ENCODE peak calls at places on chromosomes 5 and 9, in ten cellular contexts. One of them, this sample, is unnamed.

GRCh38 chr9:97412628-97413382 is 909 bp downstream of the TDRD7 start:
- DNase-seq in fibroblast of lung: peak
- DNase-seq in IMR-90: peak
- DNase-seq in heart right ventricle: no peak
- DNase-seq in fibroblast of the aortic adventitia: peak
- DNase-seq in AG04449: no peak
- DNase-seq in epithelial cell of esophagus: peak
- DNase-seq in adrenal gland: no peak
- DNase-seq in body of pancreas: no peak
- DNase-seq in lower leg skin: no peak
- DNase-seq in this sample: peak

GRCh38 chr5:132489871-132490483 is 596 bp downstream of the IRF1 start:
- DNase-seq in fibroblast of lung: peak
- DNase-seq in IMR-90: peak
- DNase-seq in heart right ventricle: peak
- DNase-seq in fibroblast of the aortic adventitia: peak
- DNase-seq in AG04449: no peak
- DNase-seq in epithelial cell of esophagus: peak
- DNase-seq in adrenal gland: peak
- DNase-seq in body of pancreas: peak
- DNase-seq in lower leg skin: peak
- DNase-seq in this sample: peak

GRCh38 chr5:154405078-154405792 is 40.6 kb upstream of the SAP30L start:
- DNase-seq in fibroblast of lung: peak
- DNase-seq in IMR-90: peak
- DNase-seq in heart right ventricle: peak
- DNase-seq in fibroblast of the aortic adventitia: peak
- DNase-seq in AG04449: no peak
- DNase-seq in epithelial cell of esophagus: peak
- DNase-seq in adrenal gland: peak
- DNase-seq in body of pancreas: peak
- DNase-seq in lower leg skin: peak
- DNase-seq in this sample: peak

GRCh38 chr9:117772960-117773359 is 68.8 kb downstream of the TLR4 start:
- DNase-seq in fibroblast of lung: peak
- DNase-seq in IMR-90: no peak
- DNase-seq in heart right ventricle: no peak
- DNase-seq in fibroblast of the aortic adventitia: peak
- DNase-seq in AG04449: no peak
- DNase-seq in epithelial cell of esophagus: peak
- DNase-seq in adrenal gland: no peak
- DNase-seq in body of pancreas: no peak
- DNase-seq in lower leg skin: no peak
- DNase-seq in this sample: peak

GRCh38 chr5:6773342-6774035 is 60.3 kb downstream of the TENT4A start:
- DNase-seq in fibroblast of lung: no peak
- DNase-seq in IMR-90: no peak
- DNase-seq in heart right ventricle: no peak
- DNase-seq in fibroblast of the aortic adventitia: no peak
- DNase-seq in AG04449: no peak
- DNase-seq in epithelial cell of esophagus: no peak
- DNase-seq in adrenal gland: no peak
- DNase-seq in body of pancreas: no peak
- DNase-seq in lower leg skin: no peak
- DNase-seq in this sample: no peak

GRCh38 chr5:132225165-132226032 is 2.3 kb downstream of the P4HA2 start:
- DNase-seq in fibroblast of lung: peak
- DNase-seq in IMR-90: peak
- DNase-seq in heart right ventricle: peak
- DNase-seq in fibroblast of the aortic adventitia: peak
- DNase-seq in AG04449: peak
- DNase-seq in epithelial cell of esophagus: peak
- DNase-seq in adrenal gland: peak
- DNase-seq in body of pancreas: peak
- DNase-seq in lower leg skin: peak
- DNase-seq in this sample: peak

GRCh38 chr9:32709871-32710270 is 73.5 kb upstream of the TMEM215 start:
- DNase-seq in fibroblast of lung: no peak
- DNase-seq in IMR-90: no peak
- DNase-seq in heart right ventricle: no peak
- DNase-seq in fibroblast of the aortic adventitia: no peak
- DNase-seq in AG04449: no peak
- DNase-seq in epithelial cell of esophagus: no peak
- DNase-seq in adrenal gland: no peak
- DNase-seq in body of pancreas: no peak
- DNase-seq in lower leg skin: no peak
- DNase-seq in this sample: no peak

GRCh38 chr5:127080001-127080478 is 6.7 kb upstream of the C5orf63 start:
- DNase-seq in fibroblast of lung: no peak
- DNase-seq in IMR-90: no peak
- DNase-seq in heart right ventricle: no peak
- DNase-seq in fibroblast of the aortic adventitia: no peak
- DNase-seq in AG04449: no peak
- DNase-seq in epithelial cell of esophagus: peak
- DNase-seq in adrenal gland: no peak
- DNase-seq in body of pancreas: no peak
- DNase-seq in lower leg skin: no peak
- DNase-seq in this sample: no peak

GRCh38 chr5:149060325-149060724 is 2.5 kb downstream of the SH3TC2 start:
- DNase-seq in fibroblast of lung: no peak
- DNase-seq in IMR-90: peak
- DNase-seq in heart right ventricle: peak
- DNase-seq in fibroblast of the aortic adventitia: peak
- DNase-seq in AG04449: no peak
- DNase-seq in epithelial cell of esophagus: peak
- DNase-seq in adrenal gland: no peak
- DNase-seq in body of pancreas: no peak
- DNase-seq in lower leg skin: no peak
- DNase-seq in this sample: peak

GRCh38 chr9:128947423-128948310 is at the start of the genes DOLK and NUP188:
- DNase-seq in fibroblast of lung: peak
- DNase-seq in IMR-90: peak
- DNase-seq in heart right ventricle: peak
- DNase-seq in fibroblast of the aortic adventitia: peak
- DNase-seq in AG04449: peak
- DNase-seq in epithelial cell of esophagus: peak
- DNase-seq in adrenal gland: peak
- DNase-seq in body of pancreas: peak
- DNase-seq in lower leg skin: peak
- DNase-seq in this sample: peak

GRCh38 chr9:121289554-121290370 is 21.8 kb downstream of the GSN start:
- DNase-seq in fibroblast of lung: no peak
- DNase-seq in IMR-90: no peak
- DNase-seq in heart right ventricle: no peak
- DNase-seq in fibroblast of the aortic adventitia: peak
- DNase-seq in AG04449: no peak
- DNase-seq in epithelial cell of esophagus: peak
- DNase-seq in adrenal gland: no peak
- DNase-seq in body of pancreas: no peak
- DNase-seq in lower leg skin: peak
- DNase-seq in this sample: no peak

GRCh38 chr5:88256872-88257271 is 11.8 kb downstream of the TMEM161B start:
- DNase-seq in fibroblast of lung: no peak
- DNase-seq in IMR-90: no peak
- DNase-seq in heart right ventricle: no peak
- DNase-seq in fibroblast of the aortic adventitia: no peak
- DNase-seq in AG04449: no peak
- DNase-seq in epithelial cell of esophagus: no peak
- DNase-seq in adrenal gland: peak
- DNase-seq in body of pancreas: no peak
- DNase-seq in lower leg skin: no peak
- DNase-seq in this sample: no peak

GRCh38 chr5:29672678-29673077 is 1520.8 kb upstream of the CDH6 start:
- DNase-seq in fibroblast of lung: no peak
- DNase-seq in IMR-90: no peak
- DNase-seq in heart right ventricle: no peak
- DNase-seq in fibroblast of the aortic adventitia: no peak
- DNase-seq in AG04449: no peak
- DNase-seq in epithelial cell of esophagus: no peak
- DNase-seq in adrenal gland: no peak
- DNase-seq in body of pancreas: no peak
- DNase-seq in lower leg skin: no peak
- DNase-seq in this sample: no peak

GRCh38 chr5:181053760-181054122 is 13.7 kb downstream of the BTNL9 start:
- DNase-seq in fibroblast of lung: no peak
- DNase-seq in IMR-90: no peak
- DNase-seq in heart right ventricle: no peak
- DNase-seq in fibroblast of the aortic adventitia: no peak
- DNase-seq in AG04449: no peak
- DNase-seq in epithelial cell of esophagus: no peak
- DNase-seq in adrenal gland: no peak
- DNase-seq in body of pancreas: no peak
- DNase-seq in lower leg skin: peak
- DNase-seq in this sample: no peak

GRCh38 chr9:105241356-105242043 is 3.0 kb upstream of the SLC44A1 start:
- DNase-seq in fibroblast of lung: peak
- DNase-seq in IMR-90: no peak
- DNase-seq in heart right ventricle: no peak
- DNase-seq in fibroblast of the aortic adventitia: no peak
- DNase-seq in AG04449: no peak
- DNase-seq in epithelial cell of esophagus: no peak
- DNase-seq in adrenal gland: no peak
- DNase-seq in body of pancreas: no peak
- DNase-seq in lower leg skin: no peak
- DNase-seq in this sample: no peak

GRCh38 chr5:59660737-59661136 is 232.8 kb downstream of the PDE4D start:
- DNase-seq in fibroblast of lung: no peak
- DNase-seq in IMR-90: peak
- DNase-seq in heart right ventricle: no peak
- DNase-seq in fibroblast of the aortic adventitia: peak
- DNase-seq in AG04449: no peak
- DNase-seq in epithelial cell of esophagus: peak
- DNase-seq in adrenal gland: no peak
- DNase-seq in body of pancreas: no peak
- DNase-seq in lower leg skin: no peak
- DNase-seq in this sample: peak

DNA sequence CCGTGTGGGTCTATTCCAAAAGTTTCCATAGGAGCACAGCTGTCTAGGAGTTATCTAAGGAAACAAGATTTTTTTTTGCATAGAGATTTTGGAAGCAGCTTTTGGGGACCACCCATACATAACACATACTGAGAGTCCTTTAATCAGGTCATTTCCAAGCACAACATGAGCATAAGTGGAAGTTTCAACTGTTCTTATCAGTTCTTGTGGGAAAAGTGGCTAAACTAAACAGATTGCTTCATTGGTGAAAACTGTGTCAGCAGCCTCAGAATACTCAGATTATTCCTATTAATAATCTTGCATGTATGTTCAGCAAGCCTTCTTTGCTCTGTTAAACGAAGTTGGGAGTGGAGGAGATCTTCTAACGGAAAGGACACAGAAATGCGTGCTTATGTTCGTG is 153.6 kb upstream of the TYRP1 start:
- DNase-seq in fibroblast of lung: no peak
- DNase-seq in IMR-90: no peak
- DNase-seq in heart right ventricle: no peak
- DNase-seq in fibroblast of the aortic adventitia: no peak
- DNase-seq in AG04449: no peak
- DNase-seq in epithelial cell of esophagus: no peak
- DNase-seq in adrenal gland: no peak
- DNase-seq in body of pancreas: no peak
- DNase-seq in lower leg skin: no peak
- DNase-seq in this sample: no peak
- H3K4me3 ChIP-seq in fibroblast of lung: no peak
- H3K4me3 ChIP-seq in IMR-90: no peak
- H3K4me3 ChIP-seq in heart right ventricle: no peak
- H3K4me3 ChIP-seq in fibroblast of the aortic adventitia: no peak
- H3K4me3 ChIP-seq in AG04449: no peak
- H3K4me3 ChIP-seq in epithelial cell of esophagus: no peak
- H3K4me3 ChIP-seq in adrenal gland: no peak
- H3K4me3 ChIP-seq in body of pancreas: peak
- H3K4me3 ChIP-seq in lower leg skin: no peak
- H3K4me3 ChIP-seq in this sample: no peak

GRCh38 chr5:82605441-82605973 is 327.4 kb upstream of the RPS23 start:
- DNase-seq in fibroblast of lung: no peak
- DNase-seq in IMR-90: no peak
- DNase-seq in heart right ventricle: no peak
- DNase-seq in fibroblast of the aortic adventitia: no peak
- DNase-seq in AG04449: no peak
- DNase-seq in epithelial cell of esophagus: no peak
- DNase-seq in adrenal gland: no peak
- DNase-seq in body of pancreas: no peak
- DNase-seq in lower leg skin: no peak
- DNase-seq in this sample: no peak

GRCh38 chr5:82613886-82614285 is 335.7 kb upstream of the RPS23 start:
- DNase-seq in fibroblast of lung: peak
- DNase-seq in IMR-90: peak
- DNase-seq in heart right ventricle: no peak
- DNase-seq in fibroblast of the aortic adventitia: peak
- DNase-seq in AG04449: no peak
- DNase-seq in epithelial cell of esophagus: peak
- DNase-seq in adrenal gland: no peak
- DNase-seq in body of pancreas: no peak
- DNase-seq in lower leg skin: no peak
- DNase-seq in this sample: no peak

GRCh38 chr5:82614706-82615105 is 336.6 kb upstream of the RPS23 start:
- DNase-seq in fibroblast of lung: peak
- DNase-seq in IMR-90: no peak
- DNase-seq in heart right ventricle: no peak
- DNase-seq in fibroblast of the aortic adventitia: no peak
- DNase-seq in AG04449: no peak
- DNase-seq in epithelial cell of esophagus: no peak
- DNase-seq in adrenal gland: no peak
- DNase-seq in body of pancreas: no peak
- DNase-seq in lower leg skin: no peak
- DNase-seq in this sample: no peak

GRCh38 chr5:82610686-82611085 is 332.5 kb upstream of the RPS23 start:
- DNase-seq in fibroblast of lung: no peak
- DNase-seq in IMR-90: no peak
- DNase-seq in heart right ventricle: no peak
- DNase-seq in fibroblast of the aortic adventitia: no peak
- DNase-seq in AG04449: no peak
- DNase-seq in epithelial cell of esophagus: no peak
- DNase-seq in adrenal gland: no peak
- DNase-seq in body of pancreas: no peak
- DNase-seq in lower leg skin: no peak
- DNase-seq in this sample: no peak
- TF ChIP-seq CTCF in fibroblast of lung: no peak
- TF ChIP-seq CTCF in IMR-90: no peak
- TF ChIP-seq CTCF in heart right ventricle: no peak
- TF ChIP-seq CTCF in fibroblast of the aortic adventitia: no peak
- TF ChIP-seq CTCF in AG04449: no peak
- TF ChIP-seq CTCF in epithelial cell of esophagus: no peak
- TF ChIP-seq CTCF in adrenal gland: no peak
- TF ChIP-seq CTCF in body of pancreas: no peak
- TF ChIP-seq CTCF in lower leg skin: no peak
- TF ChIP-seq CTCF in this sample: no peak

GRCh38 chr9:12813960-12814876 is 39.4 kb downstream of the LURAP1L start:
- DNase-seq in fibroblast of lung: peak
- DNase-seq in IMR-90: peak
- DNase-seq in heart right ventricle: peak
- DNase-seq in fibroblast of the aortic adventitia: peak
- DNase-seq in AG04449: peak
- DNase-seq in epithelial cell of esophagus: peak
- DNase-seq in adrenal gland: peak
- DNase-seq in body of pancreas: peak
- DNase-seq in lower leg skin: no peak
- DNase-seq in this sample: peak
- H3K4me3 ChIP-seq in fibroblast of lung: peak
- H3K4me3 ChIP-seq in IMR-90: peak
- H3K4me3 ChIP-seq in heart right ventricle: no peak
- H3K4me3 ChIP-seq in fibroblast of the aortic adventitia: peak
- H3K4me3 ChIP-seq in AG04449: peak
- H3K4me3 ChIP-seq in epithelial cell of esophagus: no peak
- H3K4me3 ChIP-seq in adrenal gland: no peak
- H3K4me3 ChIP-seq in body of pancreas: no peak
- H3K4me3 ChIP-seq in lower leg skin: no peak
- H3K4me3 ChIP-seq in this sample: peak

GRCh38 chr5:167888395-167888794 is 403.1 kb upstream of the WWC1 start:
- DNase-seq in fibroblast of lung: no peak
- DNase-seq in IMR-90: no peak
- DNase-seq in heart right ventricle: no peak
- DNase-seq in fibroblast of the aortic adventitia: no peak
- DNase-seq in AG04449: no peak
- DNase-seq in epithelial cell of esophagus: no peak
- DNase-seq in adrenal gland: no peak
- DNase-seq in body of pancreas: no peak
- DNase-seq in lower leg skin: no peak
- DNase-seq in this sample: no peak
- TF ChIP-seq CTCF in fibroblast of lung: no peak
- TF ChIP-seq CTCF in IMR-90: no peak
- TF ChIP-seq CTCF in heart right ventricle: no peak
- TF ChIP-seq CTCF in fibroblast of the aortic adventitia: no peak
- TF ChIP-seq CTCF in AG04449: no peak
- TF ChIP-seq CTCF in epithelial cell of esophagus: no peak
- TF ChIP-seq CTCF in adrenal gland: no peak
- TF ChIP-seq CTCF in body of pancreas: no peak
- TF ChIP-seq CTCF in lower leg skin: no peak
- TF ChIP-seq CTCF in this sample: peak